ENCODE peak calls at places on chromosomes 1 and 21, in five cellular contexts. W is A549, E is colonic mucosa, Y is pancreas, B is cardiac muscle cell. H is an unnamed sample.
A peak's percentile ranks its signal among the peaks of the same experiment; 100 is the strongest.

GRCh38 chr1:66517959-66518358 is 16.0 kb upstream of the SGIP1 start:
- DNase-seq in Y (no peak), B (no peak), E (no peak), W (no peak), H (no peak)

GRCh38 chr1:226624526-226624925 is 76.0 kb downstream of the STUM start:
- DNase-seq in B (no peak), E (no peak), Y (no peak), W (no peak), H (no peak)

GRCh38 chr1:11515403-11516300 is 36.7 kb downstream of the DISP3 start:
- DNase-seq in Y (no peak), B (no peak), W (no peak), E (no peak), H (no peak)

GRCh38 chr1:205129447-205130029 is 7.8 kb upstream of the RBBP5 start:
- DNase-seq in Y (no peak), W (no peak), B (no peak), E (no peak), H (no peak)

GRCh38 chr1:150221552-150221951 is 14.4 kb downstream of the ANP32E start:
- DNase-seq in Y (no peak), W (peak; percentile 36), B (no peak), E (no peak), H (no peak)

GRCh38 chr1:51642739-51643142 is 25.8 kb downstream of the OSBPL9 start:
- DNase-seq in W (no peak), E (no peak), B (no peak), Y (no peak), H (no peak)

GRCh38 chr1:86382878-86383277 is 13.2 kb downstream of the ODF2L start:
- DNase-seq in Y (no peak), W (no peak), E (no peak), B (no peak), H (no peak)

GRCh38 chr1:22132517-22133235 is 10.2 kb downstream of the WNT4 start:
- DNase-seq in E (no peak), W (peak; percentile 41), Y (no peak), B (no peak), H (no peak)

GRCh38 chr1:94660994-94661393 is 119.4 kb upstream of the F3 start:
- DNase-seq in B (peak; percentile 54), E (no peak), Y (no peak), W (no peak), H (no peak)
- H3K4me1 ChIP-seq in B (peaks cover 30% of the 10 kb centered on the region), E (no peaks in the 10 kb centered on the region), Y (peaks cover 14% of the 10 kb centered on the region), W (peaks cover 7% of the 10 kb centered on the region), H (no peaks in the 10 kb centered on the region)

GRCh38 chr21:36069713-36070573 is at the start of gene CBR1:
- DNase-seq in B (peak; percentile 78), E (peak; percentile 97), W (peak; percentile 65), Y (peak; percentile 90), H (peak; percentile 84)
- TF ChIP-seq CTCF in B (no peak), E (no peak), W (no peak), Y (no peak), H (no peak)

GRCh38 chr1:164786980-164787833 is 228.2 kb downstream of the PBX1 start:
- DNase-seq in Y (peak; percentile 77), B (peak; percentile 94), E (peak; percentile 85), W (peak; percentile 88), H (peak; percentile 23)

GRCh38 chr1:164783778-164784555 is 225.0 kb downstream of the PBX1 start:
- DNase-seq in E (no peak), W (no peak), B (no peak), Y (no peak), H (no peak)

GRCh38 chr1:164785841-164786534 is 227.0 kb downstream of the PBX1 start:
- DNase-seq in E (no peak), W (no peak), Y (peak; percentile 50), B (no peak), H (no peak)

GRCh38 chr1:164787834-164788231 is 228.8 kb downstream of the PBX1 start:
- DNase-seq in E (no peak), B (no peak), Y (no peak), W (no peak), H (no peak)

GRCh38 chr1:164784960-164785359 is 226.0 kb downstream of the PBX1 start:
- DNase-seq in E (no peak), B (no peak), W (no peak), Y (no peak), H (no peak)
- H3K4me1 ChIP-seq in E (peaks cover 5% of the 10 kb centered on the region), B (peaks cover 67% of the 10 kb centered on the region), W (peaks cover 60% of the 10 kb centered on the region), Y (peaks cover 58% of the 10 kb centered on the region), H (no peaks in the 10 kb centered on the region)

DNA sequence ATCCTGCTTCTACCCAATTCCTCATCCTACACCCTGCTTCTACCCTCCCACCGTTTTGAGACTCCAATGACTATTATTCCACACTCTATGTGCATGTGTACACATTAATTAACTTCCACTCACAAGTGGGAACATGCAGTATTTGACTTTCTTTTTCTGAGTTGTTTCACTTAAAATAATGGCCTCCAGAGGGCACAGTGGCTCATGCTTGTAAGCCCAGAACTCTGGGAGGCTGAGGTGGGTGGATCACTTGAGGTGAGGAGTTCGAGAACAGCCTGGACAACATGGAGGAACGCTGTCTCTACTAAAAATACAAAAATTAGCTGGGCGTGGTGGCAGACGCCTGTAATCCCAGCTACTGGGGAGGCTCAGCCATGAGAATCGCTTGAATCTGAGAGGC is 464.8 kb downstream of the PTBP2 start:
- DNase-seq in Y (no peak), B (no peak), E (no peak), W (no peak), H (no peak)
- TF ChIP-seq CTCF in Y (no peak), B (peak; percentile 14), E (no peak), W (no peak), H (no peak)

GRCh38 chr21:42117229-42118048 is 46.3 kb downstream of the UMODL1 start:
- DNase-seq in Y (peak; percentile 48), E (peak; percentile 83), W (peak; percentile 60), B (peak; percentile 68), H (peak; percentile 66)

GRCh38 chr21:42120056-42120903 is 49.2 kb downstream of the UMODL1 start:
- DNase-seq in E (no peak), W (no peak), B (no peak), Y (no peak), H (no peak)

GRCh38 chr21:42120904-42121535 is 49.9 kb downstream of the UMODL1 start:
- DNase-seq in B (no peak), Y (no peak), E (no peak), W (no peak), H (no peak)

GRCh38 chr21:42118901-42119300 is 47.8 kb downstream of the UMODL1 start:
- DNase-seq in B (no peak), W (no peak), E (no peak), Y (no peak), H (no peak)

DNA sequence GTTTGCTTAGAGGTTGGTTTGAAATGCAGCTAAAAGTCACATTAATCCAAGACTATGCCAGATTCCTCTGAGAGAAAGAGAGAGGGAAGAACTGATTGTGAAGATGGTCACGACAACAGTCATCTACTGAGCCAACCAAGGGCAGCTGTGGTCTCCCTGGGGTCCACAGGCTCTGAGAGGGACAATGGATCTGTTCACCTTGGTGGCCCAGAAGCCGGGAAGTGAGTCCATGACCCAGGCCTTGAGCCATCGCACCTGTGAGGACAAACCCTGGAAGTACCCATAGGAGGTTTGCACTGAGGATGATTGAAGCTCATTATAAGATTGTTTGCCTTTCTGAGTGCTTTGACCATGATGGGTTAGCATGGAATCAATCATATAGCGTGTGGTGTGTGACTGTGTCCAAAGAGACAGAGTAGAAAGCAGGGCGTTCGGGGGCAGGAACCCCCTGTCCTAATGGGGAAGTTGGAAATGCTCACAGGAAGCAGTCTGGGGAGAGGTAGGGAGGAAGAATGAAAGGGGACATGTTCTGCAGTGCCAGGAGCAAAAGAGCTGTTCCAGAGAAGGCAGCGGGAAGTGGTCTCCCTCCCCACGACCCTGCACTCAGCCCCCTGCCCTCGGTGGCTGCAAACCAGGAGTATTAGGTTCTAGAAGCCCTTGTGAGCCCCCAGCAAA is 47.1 kb downstream of the UMODL1 start:
- DNase-seq in B (no peak), E (no peak), W (no peak), Y (no peak), H (no peak)
- H3K4me1 ChIP-seq in B (no peaks in the 10 kb centered on the region), E (no peaks in the 10 kb centered on the region), W (peaks cover 7% of the 10 kb centered on the region), Y (no peaks in the 10 kb centered on the region), H (peaks cover 19% of the 10 kb centered on the region)

GRCh38 chr1:201362906-201363305 is 14.6 kb downstream of the TNNT2 start:
- DNase-seq in W (no peak), B (no peak), E (no peak), Y (no peak), H (no peak)

GRCh38 chr1:201360901-201361651 is 16.4 kb downstream of the TNNT2 start:
- DNase-seq in Y (no peak), W (no peak), B (no peak), E (no peak), H (no peak)

GRCh38 chr1:201363455-201363854 is 14.0 kb downstream of the TNNT2 start:
- DNase-seq in Y (no peak), E (no peak), B (no peak), W (no peak), H (no peak)

GRCh38 chr1:201360486-201360885 is 17.0 kb downstream of the TNNT2 start:
- DNase-seq in Y (no peak), W (no peak), B (no peak), E (no peak), H (no peak)

GRCh38 chr1:201361652-201362504 is 15.6 kb downstream of the TNNT2 start:
- DNase-seq in W (peak; percentile 96), Y (no peak), E (peak; percentile 38), B (peak; percentile 68), H (no peak)
- TF ChIP-seq CTCF in W (peak; percentile 91), Y (peak; percentile 65), E (peak; percentile 84), B (peak; percentile 81), H (no peak)

GRCh38 chr1:15883326-15883725 is 35.8 kb downstream of the SPEN start:
- DNase-seq in Y (no peak), E (no peak), B (no peak), W (no peak), H (no peak)
- H3K4me1 ChIP-seq in Y (no peaks in the 10 kb centered on the region), E (peaks cover 9% of the 10 kb centered on the region), B (peaks cover 15% of the 10 kb centered on the region), W (peaks cover 30% of the 10 kb centered on the region), H (peaks cover 30% of the 10 kb centered on the region)

DNA sequence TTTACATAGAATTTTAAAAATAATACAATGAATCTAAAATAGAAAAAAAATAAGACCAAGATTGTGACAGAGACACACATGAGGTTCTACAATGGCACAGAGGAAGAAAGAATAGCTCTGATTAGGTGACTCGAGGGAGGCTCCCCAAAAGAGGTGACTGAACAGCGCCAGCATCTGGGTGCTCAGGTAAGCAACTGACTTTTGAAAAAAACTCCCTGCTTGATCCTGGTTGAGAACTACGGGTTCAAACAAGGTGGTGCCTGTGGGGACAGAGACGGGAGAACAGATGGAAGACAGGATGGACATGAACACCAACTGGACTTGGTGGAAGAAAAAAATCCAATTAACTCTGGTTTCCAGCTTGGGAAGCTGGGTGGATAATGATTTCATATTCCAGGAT is 22.5 kb downstream of the BATF3 start:
- DNase-seq in E (no peak), B (no peak), W (no peak), Y (no peak), H (peak; percentile 17)
- TF ChIP-seq CTCF in E (no peak), B (no peak), W (no peak), Y (no peak), H (no peak)

H was measured in CD8-positive, alpha-beta T cell.